ENCODE peak calls at places on chromosomes 5 and 9, in ten cellular contexts. K, T, Y, V, C, J, O, L, I and S are unnamed samples.

GRCh38 chr5:154049685-154050084 is 10.9 kb downstream of the MFAP3 start:
- DNase-seq in K (no peak), T (no peak), Y (no peak), V (no peak), C (no peak), J (no peak), O (no peak), L (no peak), I (no peak), S (no peak)

GRCh38 chr5:88555658-88556057 is 287.0 kb upstream of the TMEM161B start:
- DNase-seq in K (no peak), T (no peak), Y (no peak), V (no peak), C (no peak), J (no peak), O (no peak), L (no peak), I (no peak), S (no peak)

GRCh38 chr5:16467363-16468219 is 2.0 kb upstream of the ZNF622 start:
- DNase-seq in K (no peak), T (no peak), Y (no peak), V (no peak), C (no peak), J (peak; percentile 57), O (no peak), L (no peak), I (no peak), S (no peak)

GRCh38 chr5:142816577-142816976 is 46.4 kb downstream of the ARHGAP26 start:
- DNase-seq in K (no peak), T (no peak), Y (no peak), V (peak; percentile 70), C (no peak), J (no peak), O (peak; percentile 66), L (no peak), I (no peak), S (no peak)

GRCh38 chr5:40655138-40655537 is 24.6 kb upstream of the PTGER4 start:
- DNase-seq in K (no peak), T (no peak), Y (no peak), V (no peak), C (no peak), J (no peak), O (no peak), L (no peak), I (no peak), S (no peak)

GRCh38 chr5:141883184-141883947 is 5.2 kb upstream of the PCDH1 start:
- DNase-seq in K (no peak), T (peak; percentile 19), Y (no peak), V (no peak), C (no peak), J (no peak), O (no peak), L (no peak), I (peak; percentile 71), S (no peak)

GRCh38 chr9:22722492-22722891 is 275.9 kb downstream of the DMRTA1 start:
- DNase-seq in K (no peak), T (no peak), Y (no peak), V (no peak), C (no peak), J (no peak), O (no peak), L (no peak), I (no peak), S (no peak)

GRCh38 chr9:128940271-128940921 is 7.0 kb downstream of the DOLK start:
- DNase-seq in K (no peak), T (no peak), Y (no peak), V (no peak), C (no peak), J (no peak), O (no peak), L (no peak), I (peak; percentile 56), S (no peak)

GRCh38 chr5:8730194-8730593 is 815.7 kb downstream of the SEMA5A start:
- DNase-seq in K (no peak), T (no peak), Y (no peak), V (no peak), C (no peak), J (no peak), O (no peak), L (no peak), I (no peak), S (no peak)

DNA sequence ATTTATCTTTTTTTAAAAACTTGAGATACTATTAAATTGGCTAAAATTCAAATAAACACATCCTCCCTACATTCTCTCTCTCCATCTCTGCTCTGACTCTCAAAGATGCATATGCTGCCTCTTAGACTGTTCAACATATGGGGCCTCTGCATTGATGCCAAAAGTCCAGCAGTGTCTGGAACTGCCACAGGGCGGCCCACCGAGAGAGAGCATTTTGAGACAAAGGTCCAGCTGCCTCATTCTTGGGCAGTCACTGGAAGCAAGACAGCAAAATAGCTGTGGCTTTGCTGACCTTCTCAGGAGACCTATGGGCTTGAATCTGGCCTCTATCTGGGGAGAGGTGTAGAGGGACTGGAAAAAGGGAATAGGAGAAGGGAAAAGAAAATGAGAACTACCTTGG is 12.9 kb upstream of the TSSK1B start:
- DNase-seq in K (no peak), T (no peak), Y (no peak), V (no peak), C (no peak), J (no peak), O (no peak), L (no peak), I (no peak), S (no peak)
- TF ChIP-seq CTCF in K (no peak), T (no peak), Y (no peak), V (no peak), C (no peak), J (no peak), O (no peak), L (peak; percentile 18), I (no peak), S (no peak)

GRCh38 chr5:65924366-65925093 is 1.8 kb upstream of the ERBIN start:
- DNase-seq in K (no peak), T (no peak), Y (peak; percentile 27), V (no peak), C (no peak), J (no peak), O (no peak), L (no peak), I (no peak), S (no peak)

GRCh38 chr5:65926276-65926761 is at the start of gene ERBIN:
- DNase-seq in K (peak; percentile 84), T (peak; percentile 73), Y (peak; percentile 83), V (peak; percentile 76), C (peak; percentile 86), J (no peak), O (peak; percentile 90), L (no peak), I (peak; percentile 92), S (peak; percentile 83)

GRCh38 chr5:65926893-65927292 is 518 bp downstream of the ERBIN start:
- DNase-seq in K (no peak), T (no peak), Y (peak; percentile 37), V (peak; percentile 36), C (no peak), J (no peak), O (peak; percentile 19), L (no peak), I (no peak), S (no peak)

GRCh38 chr5:65925094-65925600 is 1.2 kb upstream of the ERBIN start:
- DNase-seq in K (peak; percentile 71), T (peak; percentile 77), Y (peak; percentile 86), V (peak; percentile 55), C (peak; percentile 86), J (peak; percentile 56), O (peak; percentile 82), L (no peak), I (peak; percentile 87), S (no peak)

GRCh38 chr5:65925601-65926275 is 637 bp upstream of the ERBIN start:
- DNase-seq in K (peak; percentile 66), T (peak; percentile 89), Y (peak; percentile 78), V (peak; percentile 59), C (peak; percentile 89), J (no peak), O (peak; percentile 85), L (peak; percentile 47), I (peak; percentile 89), S (peak; percentile 83)
- TF ChIP-seq POLR2A in K (peak; percentile 63), T (peak; percentile 90), Y (peak; percentile 86), V (peak; percentile 88), C (peak; percentile 89), J (peak; percentile 87), O (peak; percentile 94), L (peak; percentile 51), I (peak; percentile 68), S (peak; percentile 78)

GRCh38 chr9:77562021-77562748 is 85.9 kb downstream of the GNA14 start:
- DNase-seq in K (no peak), T (no peak), Y (no peak), V (no peak), C (no peak), J (no peak), O (no peak), L (no peak), I (no peak), S (no peak)
- H3K4me3 ChIP-seq in K (no peak overlapping the region), T (no peak overlapping the region), Y (no peak overlapping the region), V (no peak overlapping the region), C (no peak overlapping the region), J (no peak overlapping the region), O (no peak overlapping the region), L (no peak overlapping the region), I (no peak overlapping the region), S (no peak overlapping the region)

GRCh38 chr9:4667681-4668080 is 1.4 kb upstream of the SPATA6L start:
- DNase-seq in K (no peak), T (no peak), Y (no peak), V (no peak), C (no peak), J (no peak), O (no peak), L (no peak), I (no peak), S (no peak)

GRCh38 chr9:4663956-4664355 is 1.9 kb downstream of the PLPP6 start:
- DNase-seq in K (no peak), T (no peak), Y (no peak), V (no peak), C (no peak), J (no peak), O (no peak), L (no peak), I (no peak), S (no peak)

GRCh38 chr9:4668604-4669003 is 2.3 kb upstream of the SPATA6L start:
- DNase-seq in K (no peak), T (no peak), Y (no peak), V (no peak), C (no peak), J (no peak), O (no peak), L (no peak), I (no peak), S (no peak)

GRCh38 chr9:4665357-4665756 is 923 bp downstream of the SPATA6L start:
- DNase-seq in K (no peak), T (peak; percentile 37), Y (no peak), V (no peak), C (no peak), J (no peak), O (no peak), L (no peak), I (no peak), S (no peak)

GRCh38 chr9:4666042-4666699 is at the start of gene SPATA6L:
- DNase-seq in K (peak; percentile 56), T (peak; percentile 63), Y (peak; percentile 54), V (no peak), C (peak; percentile 85), J (no peak), O (peak; percentile 76), L (no peak), I (peak; percentile 88), S (peak; percentile 65)
- TF ChIP-seq CTCF in K (no peak), T (peak; percentile 15), Y (no peak), V (no peak), C (no peak), J (peak; percentile 11), O (no peak), L (no peak), I (no peak), S (no peak)